ENCODE peak calls at places on chromosomes 12 and 14, in six cellular contexts. I is AG04450, J is neural crest cell, N is epithelial cell of esophagus, X is progenitor cell of endocrine pancreas, S is bronchial epithelial cell. L is an unnamed sample.

GRCh38 chr14:91509083-91509877 is 830 bp downstream of the PPP4R3A start:
- DNase-seq in I (no peak), J (peak), N (peak), X (peak), S (peak), L (peak)

GRCh38 chr14:47948981-47949380 is 273.6 kb upstream of the MDGA2 start:
- DNase-seq in I (no peak), J (no peak), N (no peak), X (no peak), S (no peak), L (no peak)

GRCh38 chr14:37566811-37567371 is 28.2 kb downstream of the FOXA1 start:
- DNase-seq in I (no peak), J (no peak), N (no peak), X (no peak), S (peak), L (no peak)

GRCh38 chr14:78131616-78132015 is 38.6 kb upstream of the NRXN3 start:
- DNase-seq in I (no peak), J (no peak), N (no peak), X (no peak), S (no peak), L (no peak)

GRCh38 chr12:121568971-121569808 is 11.6 kb downstream of the KDM2B start:
- DNase-seq in I (no peak), J (no peak), N (no peak), X (no peak), S (no peak), L (no peak)

GRCh38 chr12:110109037-110109836 is 14.9 kb upstream of the IFT81 start:
- DNase-seq in I (peak), J (no peak), N (peak), X (no peak), S (peak), L (no peak)

GRCh38 chr12:118098911-118099671 is 4.7 kb downstream of the VSIG10 start:
- DNase-seq in I (no peak), J (no peak), N (peak), X (no peak), S (peak), L (no peak)

GRCh38 chr12:122724641-122725243 is 5.9 kb downstream of the HCAR1 start:
- DNase-seq in I (no peak), J (no peak), N (no peak), X (no peak), S (no peak), L (no peak)

GRCh38 chr12:45732250-45732649 is 2.7 kb downstream of the ARID2 start:
- DNase-seq in I (no peak), J (no peak), N (peak), X (no peak), S (peak), L (no peak)

GRCh38 chr12:115203661-115204060 is 519.7 kb upstream of the TBX3 start:
- DNase-seq in I (peak), J (no peak), N (no peak), X (no peak), S (no peak), L (no peak)

GRCh38 chr14:23646648-23647549 is 10.7 kb downstream of the DHRS2 start:
- DNase-seq in I (no peak), J (no peak), N (no peak), X (no peak), S (no peak), L (no peak)

GRCh38 chr14:33765251-33765650 is 185.6 kb downstream of the EGLN3 start:
- DNase-seq in I (no peak), J (peak), N (no peak), X (no peak), S (no peak), L (no peak)

GRCh38 chr12:52990206-52990605 is 16.1 kb upstream of the EIF4B start:
- DNase-seq in I (no peak), J (no peak), N (no peak), X (no peak), S (no peak), L (no peak)

GRCh38 chr12:26769611-26770010 is 63.4 kb downstream of the ITPR2 start:
- DNase-seq in I (no peak), J (no peak), N (no peak), X (no peak), S (no peak), L (no peak)

GRCh38 chr12:116537149-116537904 is 21.9 kb upstream of the MAP1LC3B2 start:
- DNase-seq in I (no peak), J (no peak), N (no peak), X (no peak), S (no peak), L (no peak)

GRCh38 chr14:80211143-80212024 is at the start of gene DIO2:
- DNase-seq in I (no peak), J (no peak), N (peak), X (no peak), S (peak), L (no peak)

GRCh38 chr12:109451400-109451799 is 25.7 kb downstream of the KCTD10 start:
- DNase-seq in I (no peak), J (no peak), N (no peak), X (no peak), S (no peak), L (no peak)

GRCh38 chr14:50955373-50956043 is 11.2 kb upstream of the PYGL start:
- DNase-seq in I (peak), J (no peak), N (peak), X (no peak), S (peak), L (peak)

GRCh38 chr12:32944195-32944594 is 47.6 kb upstream of the PKP2 start:
- DNase-seq in I (no peak), J (no peak), N (peak), X (no peak), S (peak), L (no peak)

GRCh38 chr12:13362260-13362841 is 165.8 kb downstream of the EMP1 start:
- DNase-seq in I (no peak), J (peak), N (peak), X (peak), S (peak), L (no peak)

GRCh38 chr14:29462271-29462670 is 465.4 kb downstream of the PRKD1 start:
- DNase-seq in I (no peak), J (no peak), N (no peak), X (no peak), S (no peak), L (no peak)

GRCh38 chr14:92729632-92730358 is 18.6 kb downstream of the LGMN start:
- DNase-seq in I (peak), J (no peak), N (peak), X (no peak), S (peak), L (no peak)

GRCh38 chr12:93122089-93122488 is 193.0 kb upstream of the EEA1 start:
- DNase-seq in I (no peak), J (no peak), N (peak), X (no peak), S (peak), L (no peak)

GRCh38 chr12:102811125-102811737 is 105.8 kb downstream of the PAH start:
- DNase-seq in I (no peak), J (peak), N (no peak), X (peak), S (no peak), L (no peak)

GRCh38 chr12:32921397-32921796 is 24.8 kb upstream of the PKP2 start:
- DNase-seq in I (no peak), J (no peak), N (peak), X (no peak), S (peak), L (no peak)

GRCh38 chr14:53331247-53331646 is 178.1 kb upstream of the DDHD1 start:
- DNase-seq in I (no peak), J (no peak), N (peak), X (no peak), S (peak), L (no peak)

GRCh38 chr12:27178723-27179398 is 65.2 kb upstream of the STK38L start:
- DNase-seq in I (no peak), J (no peak), N (no peak), X (no peak), S (no peak), L (no peak)

GRCh38 chr14:105168979-105169507 is 467 bp upstream of the JAG2 start:
- DNase-seq in I (no peak), J (peak), N (peak), X (no peak), S (peak), L (no peak)

GRCh38 chr14:39488600-39488999 is 56.4 kb upstream of the FBXO33 start:
- DNase-seq in I (no peak), J (peak), N (no peak), X (no peak), S (no peak), L (no peak)

GRCh38 chr12:53726342-53726741 is 910 bp downstream of the CALCOCO1 start:
- DNase-seq in I (no peak), J (no peak), N (peak), X (no peak), S (peak), L (no peak)

GRCh38 chr12:114916124-114916523 is 232.1 kb upstream of the TBX3 start:
- DNase-seq in I (no peak), J (no peak), N (no peak), X (no peak), S (no peak), L (no peak)

GRCh38 chr14:104855532-104856090 is 9.5 kb upstream of the CEP170B start:
- DNase-seq in I (no peak), J (no peak), N (no peak), X (no peak), S (no peak), L (no peak)

GRCh38 chr12:122721057-122721545 is 4.5 kb upstream of the HCAR3 start:
- DNase-seq in I (no peak), J (no peak), N (peak), X (no peak), S (peak), L (no peak)

GRCh38 chr12:67539329-67539728 is 109.2 kb upstream of the DYRK2 start:
- DNase-seq in I (no peak), J (no peak), N (no peak), X (no peak), S (no peak), L (no peak)

GRCh38 chr12:66279127-66279712 is 23.1 kb upstream of the HELB start:
- DNase-seq in I (no peak), J (no peak), N (peak), X (no peak), S (peak), L (no peak)

GRCh38 chr14:90620540-90621204 is 195.6 kb downstream of the TTC7B start:
- DNase-seq in I (no peak), J (no peak), N (no peak), X (no peak), S (no peak), L (no peak)

GRCh38 chr14:32611752-32612151 is 282.7 kb downstream of the AKAP6 start:
- DNase-seq in I (peak), J (no peak), N (peak), X (no peak), S (peak), L (no peak)

GRCh38 chr14:70916300-70916699 is 9.0 kb downstream of the PCNX1 start:
- DNase-seq in I (no peak), J (no peak), N (no peak), X (no peak), S (no peak), L (no peak)

DNA sequence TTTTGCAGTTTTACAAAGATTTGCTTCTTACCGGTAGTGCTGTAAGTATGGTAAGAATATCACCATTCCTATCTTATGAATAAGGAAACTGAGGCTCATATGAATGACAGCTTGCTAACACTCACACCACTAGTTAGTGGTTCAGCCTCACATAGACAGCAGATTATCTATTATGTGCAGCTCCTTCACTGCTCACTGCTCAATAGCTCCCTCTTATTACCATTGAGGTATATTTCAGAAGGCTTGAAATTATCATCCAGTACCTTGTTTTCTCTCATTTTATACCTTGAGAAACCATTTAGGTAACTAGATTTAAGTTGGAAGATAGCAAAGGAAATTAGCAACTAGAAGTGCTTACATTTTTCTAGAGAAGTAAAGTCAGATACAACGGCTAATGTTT is 15.5 kb downstream of the RIC8B start:
- DNase-seq in I (no peak), J (no peak), N (no peak), X (no peak), S (peak), L (no peak)
- TF ChIP-seq CTCF in I (peak), J (no peak), N (peak), X (peak), S (peak), L (no peak)

GRCh38 chr14:99529899-99530298 is 48.7 kb downstream of the CCNK start:
- DNase-seq in I (no peak), J (no peak), N (no peak), X (no peak), S (no peak), L (no peak)
- TF ChIP-seq CTCF in I (no peak), J (no peak), N (peak), X (no peak), S (no peak), L (no peak)

GRCh38 chr14:106786697-106787096 is 1260.3 kb downstream of the TMEM121 start:
- DNase-seq in I (no peak), J (no peak), N (no peak), X (no peak), S (no peak), L (no peak)

GRCh38 chr14:106789318-106789717 is 1262.9 kb downstream of the TMEM121 start:
- DNase-seq in I (no peak), J (no peak), N (no peak), X (no peak), S (no peak), L (no peak)

GRCh38 chr14:106788534-106788933 is 1262.2 kb downstream of the TMEM121 start:
- DNase-seq in I (no peak), J (no peak), N (no peak), X (no peak), S (no peak), L (no peak)

GRCh38 chr14:106792543-106792942 is 1266.2 kb downstream of the TMEM121 start:
- DNase-seq in I (no peak), J (no peak), N (no peak), X (no peak), S (no peak), L (no peak)

DNA sequence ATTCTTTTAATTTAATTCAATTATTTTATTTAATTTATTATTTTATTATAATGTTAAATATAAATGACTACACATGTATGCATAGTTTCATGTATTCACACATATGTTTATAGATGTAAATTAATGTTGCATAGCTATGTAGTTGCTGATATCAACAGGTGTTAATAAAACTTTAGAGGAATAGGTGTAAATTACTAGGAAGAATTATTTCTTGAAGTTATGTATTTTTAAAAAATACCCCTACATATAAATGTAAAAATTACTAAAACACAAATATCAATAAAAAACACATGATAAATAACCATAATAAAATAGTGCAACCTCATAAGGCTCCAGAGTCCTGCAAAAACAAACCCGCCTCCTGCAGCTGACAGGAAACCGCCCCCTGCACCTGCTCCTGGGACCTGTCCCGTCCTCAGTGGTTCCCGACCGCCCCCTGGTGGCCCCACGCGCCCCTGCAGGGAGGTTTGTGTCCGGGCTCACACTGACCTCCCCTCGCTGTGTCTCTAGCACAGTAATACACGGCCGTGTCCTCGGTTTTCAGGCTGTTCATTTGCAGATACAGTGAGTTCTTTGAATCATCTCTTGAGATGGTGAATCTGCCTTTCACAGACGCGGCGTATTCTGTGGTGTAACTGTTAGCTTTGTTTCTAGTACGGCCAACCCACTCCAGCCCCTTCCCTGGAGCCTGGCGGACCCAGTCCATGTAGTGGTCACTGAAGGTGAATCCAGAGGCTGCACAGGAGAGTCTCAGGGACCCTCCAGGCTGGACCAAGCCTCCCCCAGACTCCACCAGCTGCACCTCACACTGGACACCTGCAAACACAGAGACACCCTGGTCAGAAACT is 1264.0 kb downstream of the TMEM121 start:
- DNase-seq in I (no peak), J (no peak), N (no peak), X (no peak), S (no peak), L (peak)
- TF ChIP-seq CTCF in I (peak), J (peak), N (peak), X (no peak), S (peak), L (peak)

GRCh38 chr14:66109426-66109825 is 376.7 kb upstream of the CCDC196 start:
- DNase-seq in I (no peak), J (no peak), N (no peak), X (no peak), S (no peak), L (no peak)
- TF ChIP-seq CTCF in I (no peak), J (no peak), N (no peak), X (no peak), S (no peak), L (no peak)

GRCh38 chr12:25681580-25681979 is 128.5 kb upstream of the LMNTD1 start:
- DNase-seq in I (no peak), J (no peak), N (peak), X (no peak), S (peak), L (no peak)

GRCh38 chr12:25675808-25676207 is 122.7 kb upstream of the LMNTD1 start:
- DNase-seq in I (no peak), J (no peak), N (no peak), X (no peak), S (no peak), L (no peak)

GRCh38 chr12:25682421-25682820 is 129.3 kb upstream of the LMNTD1 start:
- DNase-seq in I (no peak), J (no peak), N (no peak), X (no peak), S (peak), L (no peak)

DNA sequence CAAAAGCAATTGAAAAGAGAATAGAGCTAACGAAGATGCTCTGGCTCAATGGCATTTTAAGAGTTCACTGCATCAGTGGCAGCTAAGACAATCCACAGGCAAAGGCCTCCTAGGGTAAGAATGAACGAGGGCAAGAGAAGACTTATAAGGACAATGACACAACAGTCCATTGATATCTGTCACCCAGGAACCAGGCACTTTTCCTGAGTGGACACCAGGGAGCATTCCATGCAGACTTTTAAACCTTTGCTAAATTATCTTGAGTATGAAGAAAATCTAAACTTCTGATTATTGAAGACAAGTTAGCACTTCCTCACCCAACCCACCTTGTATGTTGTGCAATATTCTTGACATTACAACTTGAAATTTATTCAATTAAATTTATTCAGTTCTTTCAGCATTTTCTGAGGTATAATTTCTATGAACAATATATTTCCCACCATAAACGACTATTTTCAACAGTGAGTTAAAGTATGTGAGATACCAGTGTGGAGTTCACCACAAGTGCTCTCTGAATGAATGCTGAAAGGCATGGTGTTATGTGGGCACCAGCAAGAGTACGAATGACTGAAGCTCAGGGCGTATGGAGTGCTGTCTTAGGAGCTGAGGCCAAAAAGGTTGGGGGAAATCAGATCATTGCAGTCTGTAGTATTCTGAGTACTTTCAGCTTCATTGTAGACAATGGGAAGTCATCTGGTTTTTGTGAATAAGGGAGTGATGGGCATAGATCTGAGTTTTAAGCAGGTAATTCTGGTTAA is 124.3 kb upstream of the LMNTD1 start:
- DNase-seq in I (no peak), J (no peak), N (no peak), X (no peak), S (peak), L (no peak)
- TF ChIP-seq CTCF in I (no peak), J (no peak), N (peak), X (no peak), S (peak), L (no peak)

DNA sequence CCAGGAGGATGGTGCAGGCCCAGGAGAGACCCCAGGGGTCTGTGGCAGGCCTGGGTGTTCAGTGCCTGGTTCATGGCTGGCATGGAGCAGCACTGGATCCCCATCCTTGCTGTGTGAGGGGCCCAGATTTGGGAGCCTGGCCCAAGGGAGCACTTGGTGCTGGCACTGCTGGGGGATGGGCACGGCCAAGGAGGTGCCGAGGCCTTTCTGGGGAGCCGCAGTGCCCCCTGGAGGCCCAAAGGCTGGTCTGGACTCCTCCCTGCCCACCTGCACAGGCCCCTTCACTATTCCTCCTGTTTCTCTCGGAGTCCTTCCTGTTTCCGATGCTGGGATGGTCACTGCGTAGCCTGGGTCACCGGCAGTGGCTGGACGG is 48.6 kb downstream of the LRCOL1 start:
- DNase-seq in I (no peak), J (peak), N (peak), X (no peak), S (peak), L (no peak)
- TF ChIP-seq CTCF in I (peak), J (no peak), N (peak), X (peak), S (peak), L (no peak)

GRCh38 chr12:130280226-130280625 is 57.5 kb upstream of the PIWIL1 start:
- DNase-seq in I (no peak), J (no peak), N (no peak), X (no peak), S (peak), L (no peak)
- TF ChIP-seq CTCF in I (no peak), J (no peak), N (no peak), X (no peak), S (no peak), L (no peak)

L was measured in CD14-positive monocyte.